ENCODE peak calls at places on chromosomes 16 and 17, in five cellular contexts. J is GM12878, A is K562, E is SK-N-SH, C is H1. S is an unnamed sample.

GRCh38 chr16:71945616-71946015 is 50.3 kb downstream of the IST1 start:
- DNase-seq in J (no peak), A (no peak), E (no peak), C (no peak), S (no peak)

GRCh38 chr17:72812823-72813222 is 279.7 kb downstream of the SLC39A11 start:
- DNase-seq in J (no peak), A (no peak), E (no peak), C (no peak), S (no peak)

GRCh38 chr16:80300876-80301275 is 239.9 kb upstream of the DYNLRB2 start:
- DNase-seq in J (no peak), A (no peak), E (no peak), C (no peak), S (peak; percentile 54)

GRCh38 chr16:27320261-27321012 is 6.7 kb downstream of the IL4R start:
- DNase-seq in J (no peak), A (no peak), E (no peak), C (no peak), S (no peak)

GRCh38 chr17:82613283-82614094 is 34.8 kb downstream of the WDR45B start:
- DNase-seq in J (no peak), A (no peak), E (peak; percentile 83), C (no peak), S (no peak)

GRCh38 chr17:70552230-70552981 is 383.1 kb downstream of the KCNJ2 start:
- DNase-seq in J (peak; percentile 13), A (peak; percentile 16), E (peak; percentile 72), C (no peak), S (peak; percentile 15)

GRCh38 chr17:28908640-28909098 is 5.8 kb upstream of the DHRS13 start:
- DNase-seq in J (no peak), A (no peak), E (no peak), C (no peak), S (peak; percentile 86)

GRCh38 chr16:87710887-87711286 is 54.9 kb downstream of the KLHDC4 start:
- DNase-seq in J (no peak), A (no peak), E (no peak), C (no peak), S (no peak)

GRCh38 chr17:40516581-40517285 is 15.3 kb upstream of the TNS4 start:
- DNase-seq in J (peak; percentile 60), A (peak; percentile 66), E (peak; percentile 43), C (no peak), S (peak; percentile 93)

GRCh38 chr17:77358801-77359716 is 218.3 kb downstream of the SEC14L1 start:
- DNase-seq in J (no peak), A (no peak), E (no peak), C (no peak), S (no peak)

GRCh38 chr16:87800497-87800896 is 34.7 kb upstream of the KLHDC4 start:
- DNase-seq in J (no peak), A (no peak), E (no peak), C (no peak), S (no peak)

GRCh38 chr17:52157603-52158449 is 688 bp downstream of the CA10 start:
- DNase-seq in J (no peak), A (no peak), E (peak; percentile 64), C (no peak), S (no peak)

GRCh38 chr16:12462690-12463646 is 340.7 kb downstream of the CPPED1 start:
- DNase-seq in J (no peak), A (no peak), E (no peak), C (no peak), S (no peak)

GRCh38 chr16:1331712-1332617 is 1.5 kb upstream of the BAIAP3 start:
- DNase-seq in J (peak; percentile 39), A (peak; percentile 74), E (peak; percentile 73), C (no peak), S (peak; percentile 92)

GRCh38 chr17:61514491-61514890 is 62.3 kb downstream of the TBX4 start:
- DNase-seq in J (no peak), A (no peak), E (no peak), C (no peak), S (no peak)

GRCh38 chr17:80347948-80348351 is 67.0 kb upstream of the ENDOV start:
- DNase-seq in J (no peak), A (no peak), E (no peak), C (no peak), S (no peak)

GRCh38 chr17:48544356-48545021 is 420 bp downstream of the HOXB2 start:
- DNase-seq in J (no peak), A (peak; percentile 61), E (no peak), C (no peak), S (no peak)

GRCh38 chr17:39679521-39680192 is 8.2 kb downstream of the PGAP3 start:
- DNase-seq in J (no peak), A (no peak), E (no peak), C (no peak), S (no peak)

GRCh38 chr16:75789237-75789636 is 62.9 kb upstream of the CPHXL start:
- DNase-seq in J (no peak), A (peak; percentile 42), E (peak; percentile 58), C (no peak), S (peak; percentile 53)

GRCh38 chr16:12092347-12092882 is 115.9 kb downstream of the SNX29 start:
- DNase-seq in J (no peak), A (no peak), E (no peak), C (no peak), S (peak; percentile 38)

GRCh38 chr17:2049333-2050245 is 5.3 kb upstream of the HIC1 start:
- DNase-seq in J (no peak), A (peak; percentile 84), E (peak; percentile 95), C (no peak), S (no peak)

GRCh38 chr17:39604911-39605491 is 2.7 kb downstream of the NEUROD2 start:
- DNase-seq in J (no peak), A (no peak), E (no peak), C (no peak), S (no peak)

GRCh38 chr17:34420254-34420766 is 57.3 kb upstream of the CCL1 start:
- DNase-seq in J (peak; percentile 11), A (peak; percentile 82), E (peak; percentile 85), C (peak; percentile 59), S (peak; percentile 31)

GRCh38 chr17:52389632-52390031 is 231.1 kb upstream of the CA10 start:
- DNase-seq in J (no peak), A (no peak), E (no peak), C (no peak), S (no peak)

GRCh38 chr16:29903579-29903978 is 3.3 kb downstream of the ASPHD1 start:
- DNase-seq in J (no peak), A (no peak), E (no peak), C (no peak), S (no peak)

GRCh38 chr17:48841395-48841831 is 10.6 kb downstream of the CALCOCO2 start:
- DNase-seq in J (peak; percentile 83), A (no peak), E (no peak), C (no peak), S (no peak)

DNA sequence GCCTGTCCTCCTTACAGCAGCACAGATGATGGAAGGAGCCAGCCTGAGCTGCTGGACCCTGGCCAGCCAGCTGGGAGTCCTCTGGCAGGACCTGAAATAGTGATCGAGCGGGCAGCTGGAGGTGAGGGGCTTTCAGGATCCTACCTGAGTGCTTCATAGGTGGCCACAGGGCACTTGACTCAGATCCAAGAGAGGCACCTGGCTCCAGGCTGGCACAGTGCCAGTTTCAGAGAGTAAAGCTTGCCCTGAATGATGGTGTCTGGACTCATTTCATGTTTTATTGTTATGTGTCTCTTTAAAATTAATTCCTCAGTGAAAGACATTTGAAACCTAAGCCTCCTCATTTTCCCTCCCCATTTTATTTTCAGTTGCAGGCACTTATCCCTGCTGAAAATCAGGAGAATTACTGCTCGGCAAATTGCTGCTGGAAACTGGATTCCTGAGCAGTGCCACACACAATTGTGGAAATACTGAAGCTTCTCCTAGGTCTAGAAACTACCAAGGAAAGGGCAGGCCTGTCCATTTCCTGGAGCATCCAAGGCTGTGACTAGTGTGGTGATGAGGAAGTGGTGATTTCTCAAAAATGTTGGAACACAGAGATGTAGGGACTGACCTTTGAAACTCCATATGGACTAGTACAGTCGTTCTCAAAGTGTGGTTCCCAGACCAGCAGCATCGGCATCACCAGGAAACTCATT is 16.1 kb upstream of the ADAMTS18 start:
- DNase-seq in J (no peak), A (no peak), E (no peak), C (no peak), S (no peak)
- TF ChIP-seq GABPA in J (no peak), A (no peak), E (no peak), C (no peak), S (no peak)

DNA sequence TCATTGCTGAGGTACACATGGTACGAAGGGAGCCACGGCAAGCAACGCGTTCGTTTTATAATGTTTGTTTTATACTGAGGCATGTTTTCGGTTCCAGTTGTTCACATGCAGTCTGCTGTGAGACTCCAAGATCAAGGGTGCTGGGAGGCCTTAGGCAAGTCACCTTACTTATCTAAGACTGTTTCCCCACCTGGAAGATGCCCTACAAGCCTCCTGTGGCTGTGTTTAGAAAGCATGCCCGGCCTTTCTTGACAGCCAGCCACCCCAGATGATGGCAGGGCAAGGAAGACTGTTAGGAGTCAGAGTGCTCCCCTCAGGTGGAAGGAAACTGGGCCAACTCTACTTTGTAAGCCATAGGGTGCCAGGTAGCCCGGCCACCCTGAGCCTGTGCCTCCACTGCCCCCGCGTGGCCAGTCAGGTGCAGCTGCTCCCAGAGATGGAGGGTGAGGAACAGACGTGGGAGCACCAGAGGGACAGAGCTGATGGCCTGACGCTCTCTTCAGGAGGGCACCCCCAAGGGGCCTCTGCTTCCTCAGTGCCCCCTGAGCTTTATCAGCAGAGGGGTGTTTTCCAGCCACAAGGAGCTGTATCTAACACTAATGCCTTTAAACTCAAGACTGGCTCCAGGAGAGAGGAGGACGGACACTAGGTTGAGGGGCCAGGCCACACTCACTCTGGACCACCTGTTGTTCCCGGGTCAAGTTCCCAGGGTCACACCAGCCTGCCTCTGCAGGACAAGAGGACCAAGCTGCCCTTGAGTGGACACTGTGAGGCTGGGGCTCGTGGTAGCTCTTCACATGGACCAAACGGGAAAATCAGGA is 5.4 kb downstream of the NAT9 start:
- DNase-seq in J (no peak), A (peak; percentile 54), E (peak; percentile 91), C (no peak), S (peak; percentile 81)
- TF ChIP-seq YY1 in J (peak; percentile 60), A (no peak), E (no peak), C (no peak), S (peak; percentile 35)

DNA sequence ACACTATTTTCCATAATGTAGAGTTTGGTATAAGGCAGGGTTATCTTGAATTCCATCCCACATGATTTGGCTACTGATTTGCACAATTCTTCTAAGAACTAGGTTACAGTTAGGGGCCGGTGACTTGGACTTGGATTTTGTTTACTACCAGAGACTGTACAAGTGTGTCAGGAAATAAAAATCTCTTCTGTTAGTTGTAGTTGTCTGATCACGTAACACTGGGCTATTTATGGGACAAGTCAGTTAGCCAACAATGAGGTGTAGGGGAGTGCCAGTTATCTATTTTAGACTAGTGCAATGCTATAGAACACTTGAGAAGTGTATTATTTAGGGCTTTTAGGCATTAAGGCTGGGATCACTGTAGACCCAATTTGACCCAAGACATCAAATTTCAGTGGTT is 39.7 kb upstream of the GHDC start:
- DNase-seq in J (no peak), A (no peak), E (no peak), C (no peak), S (no peak)
- TF ChIP-seq GABPA in J (no peak), A (no peak), E (no peak), C (no peak), S (no peak)

DNA sequence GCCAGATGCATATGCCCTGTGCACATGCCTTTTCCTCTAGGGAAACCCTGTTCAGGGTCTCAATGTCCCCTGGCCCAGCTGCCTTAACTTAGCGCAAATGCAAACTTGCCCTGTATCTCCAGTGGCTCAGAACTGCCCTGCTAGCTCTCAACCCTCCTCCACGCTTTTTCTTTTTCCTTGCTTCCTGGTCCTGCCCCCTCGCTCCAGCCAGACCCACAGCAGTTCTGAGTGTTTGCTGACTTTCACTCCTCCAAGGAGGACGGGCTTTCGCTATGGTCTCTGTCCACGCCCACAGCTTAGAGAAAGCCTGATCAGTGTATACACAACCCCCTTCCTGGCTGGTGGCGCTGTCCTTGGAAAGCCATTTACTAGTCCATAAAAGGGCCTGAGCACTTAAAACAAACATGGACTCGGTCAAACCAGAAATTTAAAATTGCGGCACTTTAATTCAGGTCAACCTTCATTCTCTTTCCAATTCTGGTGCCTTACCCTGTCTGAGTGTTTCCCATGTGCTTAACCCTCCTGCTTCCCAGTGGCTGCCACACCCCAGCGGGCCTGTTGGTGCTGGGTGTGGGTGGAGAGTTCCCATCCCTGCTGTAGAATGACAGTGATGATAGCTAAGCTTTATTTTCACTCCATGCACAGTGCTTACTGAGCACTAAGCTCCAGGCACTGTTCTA is 15.6 kb upstream of the TMEM98 start:
- DNase-seq in J (no peak), A (peak; percentile 83), E (no peak), C (no peak), S (peak; percentile 84)
- TF ChIP-seq YY1 in J (no peak), A (peak; percentile 42), E (no peak), C (no peak), S (no peak)

S was measured in HepG2.